ENCODE peak calls at places on chromosomes 11 and 22, in ten cellular contexts. J, W, Z, R, L, S, Q, F, B and D are unnamed samples.

GRCh38 chr11:2988361-2988762 is 3.8 kb downstream of the NAP1L4 start:
- DNase-seq in Z (no peak), S (no peak), J (no peak), L (no peak), Q (no peak), F (no peak), W (no peak), R (no peak), B (no peak), D (no peak)

GRCh38 chr11:9250139-9250582 is 15.0 kb downstream of the DENND5A start:
- DNase-seq in W (no peak), Z (no peak), F (no peak), Q (no peak), L (no peak), B (no peak), R (no peak), J (no peak), S (no peak), D (no peak)

GRCh38 chr11:73404506-73405145 is 28.4 kb downstream of the RELT start:
- DNase-seq in S (no peak), Q (no peak), R (no peak), J (no peak), B (no peak), F (no peak), W (no peak), Z (no peak), L (no peak), D (no peak)

GRCh38 chr11:66874232-66874631 is 17.4 kb downstream of the LRFN4 start:
- DNase-seq in S (no peak), Z (no peak), Q (no peak), J (no peak), F (no peak), R (no peak), B (no peak), W (no peak), L (no peak), D (no peak)

GRCh38 chr11:47257518-47258316 is at the start of gene NR1H3:
- DNase-seq in R (no peak), S (peak), Q (peak), Z (peak), F (no peak), W (peak), L (peak), J (no peak), B (peak), D (peak)

GRCh38 chr22:38196791-38197429 is 4.9 kb upstream of the MAFF start:
- DNase-seq in F (no peak), R (no peak), S (no peak), Q (no peak), Z (no peak), J (no peak), W (no peak), B (no peak), L (peak), D (no peak)

GRCh38 chr22:37514526-37515051 is 4.6 kb downstream of the CARD10 start:
- DNase-seq in Z (peak), Q (no peak), S (no peak), J (no peak), L (no peak), F (no peak), R (no peak), W (peak), B (no peak), D (no peak)

GRCh38 chr22:20424937-20425587 is 12.6 kb downstream of the SCARF2 start:
- DNase-seq in F (no peak), J (no peak), L (no peak), S (peak), B (peak), Z (peak), W (peak), R (no peak), Q (no peak), D (no peak)

GRCh38 chr11:334264-335033 is 13.8 kb upstream of the IFITM3 start:
- DNase-seq in F (no peak), B (no peak), J (no peak), S (peak), R (no peak), Q (no peak), Z (no peak), L (no peak), W (no peak), D (no peak)

GRCh38 chr22:39815882-39816395 is 77.6 kb downstream of the ENTHD1 start:
- DNase-seq in S (no peak), L (no peak), Z (no peak), W (no peak), Q (no peak), B (no peak), R (no peak), F (no peak), J (no peak), D (no peak)

GRCh38 chr11:112391086-112391485 is 130.4 kb upstream of the PLET1 start:
- DNase-seq in L (no peak), F (no peak), B (no peak), Z (no peak), S (no peak), W (no peak), J (no peak), R (no peak), Q (no peak), D (no peak)

GRCh38 chr11:28009383-28009782 is 98.6 kb downstream of the KIF18A start:
- DNase-seq in Z (peak), Q (no peak), F (no peak), J (no peak), W (no peak), L (no peak), R (no peak), B (no peak), S (no peak), D (no peak)

GRCh38 chr11:26150046-26150445 is 181.9 kb upstream of the ANO3 start:
- DNase-seq in L (no peak), R (no peak), F (no peak), W (no peak), Z (no peak), Q (no peak), B (no peak), J (no peak), S (no peak), D (no peak)

GRCh38 chr22:27397948-27398330 is 403.6 kb downstream of the MN1 start:
- DNase-seq in W (no peak), B (no peak), F (no peak), Q (peak), R (no peak), L (peak), J (no peak), S (peak), Z (no peak), D (no peak)

GRCh38 chr22:39207141-39208012 is 37.4 kb downstream of the PDGFB start:
- DNase-seq in S (peak), Z (no peak), W (peak), Q (peak), R (no peak), F (no peak), J (no peak), L (no peak), B (no peak), D (no peak)

GRCh38 chr11:77677138-77677537 is 39.5 kb upstream of the CLNS1A start:
- DNase-seq in S (no peak), J (no peak), B (no peak), R (no peak), F (no peak), Z (no peak), W (no peak), L (no peak), Q (no peak), D (no peak)

GRCh38 chr22:25666308-25666707 is 75.7 kb upstream of the MYO18B start:
- DNase-seq in L (peak), F (no peak), S (peak), W (no peak), Z (no peak), J (no peak), Q (no peak), R (no peak), B (no peak), D (peak)

GRCh38 chr11:94897330-94897768 is 76.0 kb downstream of the CWC15 start:
- DNase-seq in S (peak), Z (peak), J (peak), Q (peak), L (peak), B (peak), R (no peak), W (no peak), F (peak), D (peak)

GRCh38 chr11:6646040-6646439 is 9.6 kb downstream of the DCHS1 start:
- DNase-seq in B (no peak), R (no peak), L (no peak), J (no peak), W (peak), Q (no peak), Z (no peak), S (no peak), F (no peak), D (no peak)

GRCh38 chr11:67045314-67045713 is 11.3 kb upstream of the RHOD start:
- DNase-seq in Z (no peak), L (no peak), J (no peak), B (no peak), S (no peak), W (no peak), R (no peak), F (peak), Q (no peak), D (no peak)

GRCh38 chr22:47891609-47892008 is 1129.2 kb downstream of the TBC1D22A start:
- DNase-seq in J (no peak), L (no peak), W (no peak), B (no peak), Z (no peak), F (no peak), S (no peak), R (no peak), Q (no peak), D (no peak)

GRCh38 chr22:19756288-19757128 is 4.1 kb upstream of the TBX1 start:
- DNase-seq in W (no peak), R (no peak), L (peak), J (no peak), B (peak), S (no peak), Z (peak), F (peak), Q (peak), D (peak)

GRCh38 chr22:37431811-37432707 is 4.8 kb upstream of the ELFN2 start:
- DNase-seq in Z (peak), Q (no peak), B (no peak), R (no peak), W (no peak), L (no peak), F (peak), J (peak), S (no peak), D (no peak)

GRCh38 chr11:123581651-123582399 is 72.6 kb downstream of the SCN3B start:
- DNase-seq in Q (no peak), B (no peak), Z (no peak), J (no peak), S (no peak), W (no peak), L (no peak), F (no peak), R (no peak), D (no peak)

GRCh38 chr11:18277560-18278271 is 11.7 kb downstream of the SAA1 start:
- DNase-seq in S (no peak), F (no peak), R (no peak), Z (no peak), L (no peak), W (no peak), J (no peak), Q (no peak), B (no peak), D (no peak)

GRCh38 chr11:119694334-119694733 is 34.7 kb downstream of the NECTIN1 start:
- DNase-seq in Q (peak), W (peak), J (no peak), B (no peak), S (no peak), R (no peak), F (peak), Z (no peak), L (no peak), D (peak)

GRCh38 chr11:118051611-118052461 is 25.0 kb upstream of the TMPRSS4 start:
- DNase-seq in J (no peak), S (no peak), L (no peak), F (no peak), Z (no peak), W (no peak), R (no peak), B (no peak), Q (peak), D (peak)

GRCh38 chr11:123616505-123617198 is 37.8 kb downstream of the SCN3B start:
- DNase-seq in B (no peak), Z (peak), S (peak), J (no peak), F (no peak), R (no peak), L (no peak), Q (no peak), W (no peak), D (no peak)

GRCh38 chr11:126817096-126817495 is 183.5 kb downstream of the KIRREL3 start:
- DNase-seq in L (no peak), Q (no peak), Z (no peak), W (no peak), J (no peak), S (no peak), B (no peak), R (no peak), F (no peak), D (no peak)